ENCODE peak calls at places on chromosome 6, in ten cellular contexts. U, Q, J, W, T, F, E, X, V and I are unnamed samples. For H3K36me3, the result is how much of the 10 kb centered on the place peaks cover.

GRCh38 chr6:41519305-41519747 is 26.9 kb upstream of the FOXP4 start:
- DNase-seq in Q (no peak), T (peak), U (no peak), X (no peak), V (no peak), E (no peak), J (no peak), W (no peak), F (no peak), I (no peak)

GRCh38 chr6:134288538-134289203 is 29.2 kb downstream of the SGK1 start:
- DNase-seq in W (no peak), X (no peak), E (peak), V (peak), J (peak), F (no peak), Q (no peak), T (no peak), U (peak), I (no peak)

GRCh38 chr6:35787266-35788218 is 6.7 kb downstream of the CLPSL1 start:
- DNase-seq in V (no peak), Q (no peak), E (no peak), W (no peak), T (no peak), U (no peak), X (no peak), F (peak), J (no peak), I (no peak)

GRCh38 chr6:35370124-35370741 is 27.9 kb downstream of the PPARD start:
- DNase-seq in F (peak), Q (peak), V (peak), X (peak), U (peak), W (peak), T (peak), J (peak), E (peak), I (peak)

GRCh38 chr6:144259988-144260387 is 25.1 kb upstream of the UTRN start:
- DNase-seq in Q (no peak), U (no peak), E (no peak), W (no peak), J (no peak), F (no peak), T (no peak), X (no peak), V (no peak), I (no peak)

GRCh38 chr6:27728442-27728841 is 183.8 kb downstream of the OR2B2 start:
- DNase-seq in W (no peak), F (no peak), X (no peak), Q (no peak), E (no peak), U (no peak), J (no peak), T (no peak), V (no peak), I (no peak)

GRCh38 chr6:64505312-64505711 is 869.7 kb downstream of the PHF3 start:
- DNase-seq in F (no peak), E (no peak), Q (no peak), W (peak), V (no peak), X (peak), J (no peak), T (peak), U (no peak), I (no peak)

GRCh38 chr6:37499433-37500293 is at the start of gene CCDC167:
- DNase-seq in X (peak), F (peak), Q (peak), W (peak), U (peak), T (peak), J (peak), V (peak), E (peak), I (peak)

GRCh38 chr6:1821188-1822183 is 211.8 kb downstream of the FOXC1 start:
- DNase-seq in T (no peak), F (no peak), V (no peak), X (no peak), Q (no peak), E (no peak), J (peak), W (no peak), U (peak), I (no peak)

GRCh38 chr6:155387551-155387950 is 68.1 kb downstream of the NOX3 start:
- DNase-seq in V (no peak), Q (no peak), W (no peak), F (no peak), T (no peak), E (no peak), X (no peak), U (no peak), J (no peak), I (no peak)

GRCh38 chr6:84492246-84493135 is 265.0 kb upstream of the CEP162 start:
- DNase-seq in U (no peak), V (no peak), E (no peak), Q (no peak), T (no peak), F (no peak), J (peak), W (no peak), X (no peak), I (no peak)

GRCh38 chr6:48135352-48136084 is 24.5 kb upstream of the PTCHD4 start:
- DNase-seq in U (peak), X (no peak), F (no peak), T (no peak), J (peak), Q (no peak), E (no peak), W (no peak), V (peak), I (no peak)

GRCh38 chr6:36840471-36841461 is 1.5 kb upstream of the CPNE5 start:
- DNase-seq in J (no peak), W (no peak), F (no peak), E (no peak), X (peak), V (no peak), U (no peak), Q (peak), T (no peak), I (no peak)

GRCh38 chr6:42292002-42292735 is 74.5 kb upstream of the MRPS10 start:
- DNase-seq in Q (no peak), T (no peak), E (no peak), J (peak), U (peak), X (no peak), V (peak), W (no peak), F (no peak), I (no peak)

GRCh38 chr6:5152417-5152816 is 67.3 kb downstream of the PPP1R3G start:
- DNase-seq in J (no peak), E (no peak), U (no peak), Q (no peak), F (no peak), W (no peak), T (no peak), X (no peak), V (no peak), I (no peak)
- H3K4me3 ChIP-seq in J (no peak), E (no peak), U (no peak), Q (no peak), F (no peak), W (no peak), T (no peak), X (no peak), V (no peak), I (no peak)

GRCh38 chr6:145947108-145947507 is 17.1 kb downstream of the SHPRH start:
- DNase-seq in T (no peak), J (no peak), F (no peak), V (no peak), X (no peak), U (no peak), W (no peak), E (no peak), Q (no peak), I (no peak)
- H3K36me3 ChIP-seq in T (under half), J (under half), F (under half), V (under half), X (under half), U (under half), W (half or more), E (under half), Q (under half), I (under half)

DNA sequence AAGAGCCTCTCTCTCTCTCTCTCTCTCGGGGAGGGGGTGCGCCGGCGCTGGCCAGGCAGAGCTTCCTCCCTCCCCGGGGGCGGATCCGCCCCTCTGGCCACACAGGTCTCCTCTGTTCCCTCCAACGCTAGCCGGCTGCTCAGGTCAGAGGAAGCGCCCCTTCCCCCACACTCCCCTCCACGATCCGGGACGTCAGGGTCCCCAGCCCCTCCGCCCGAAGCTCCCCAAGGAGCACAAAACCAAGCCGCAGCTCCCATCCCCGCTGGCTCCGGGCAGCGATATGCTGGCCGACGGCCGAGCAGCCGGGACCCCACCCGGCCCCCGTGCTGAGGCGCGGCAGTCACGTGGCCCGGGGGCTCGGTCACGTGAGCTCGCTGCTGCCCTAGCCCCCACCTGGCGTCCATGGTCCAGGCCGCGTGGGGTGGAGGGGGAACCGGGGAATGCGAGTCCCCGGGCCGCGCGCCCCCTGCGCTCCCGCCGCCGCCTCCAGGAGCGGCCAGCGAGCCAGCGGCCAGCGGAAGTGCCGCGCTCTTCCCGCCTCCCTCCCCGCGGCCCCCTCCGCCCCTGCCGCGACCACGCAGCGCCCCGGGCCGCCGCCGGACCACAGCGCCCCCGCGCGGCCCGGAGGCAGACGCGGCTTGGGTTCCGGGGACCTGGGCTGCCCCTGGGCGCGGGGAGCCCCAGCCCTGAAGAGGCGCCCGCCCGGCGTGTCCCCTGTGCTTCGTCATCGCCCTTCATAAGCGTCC is at the start of gene SLC35B2:
- DNase-seq in V (peak), Q (peak), U (peak), X (peak), F (peak), T (peak), W (peak), J (peak), E (peak), I (no peak)
- TF ChIP-seq CTCF in V (no peak), Q (peak), U (peak), X (peak), F (peak), T (peak), W (peak), J (peak), E (peak), I (peak)

GRCh38 chr6:150615967-150616366 is 16.3 kb downstream of the PLEKHG1 start:
- DNase-seq in V (no peak), W (no peak), F (no peak), E (no peak), X (no peak), T (no peak), Q (no peak), J (no peak), U (no peak), I (no peak)

GRCh38 chr6:150616581-150616980 is 16.9 kb downstream of the PLEKHG1 start:
- DNase-seq in X (no peak), E (no peak), V (no peak), W (no peak), U (no peak), F (no peak), T (no peak), J (no peak), Q (no peak), I (no peak)

GRCh38 chr6:150617496-150618460 is 18.1 kb downstream of the PLEKHG1 start:
- DNase-seq in T (no peak), F (no peak), W (no peak), U (no peak), J (no peak), V (no peak), X (no peak), Q (no peak), E (no peak), I (no peak)

GRCh38 chr6:150620244-150620643 is 20.6 kb downstream of the PLEKHG1 start:
- DNase-seq in T (peak), V (no peak), X (no peak), J (no peak), F (no peak), W (no peak), E (no peak), U (no peak), Q (no peak), I (no peak)

GRCh38 chr6:150617062-150617461 is 17.4 kb downstream of the PLEKHG1 start:
- DNase-seq in J (no peak), U (no peak), V (no peak), T (no peak), F (no peak), Q (no peak), X (no peak), E (no peak), W (no peak), I (no peak)
- H3K4me3 ChIP-seq in J (no peak), U (no peak), V (no peak), T (no peak), F (no peak), Q (no peak), X (no peak), E (no peak), W (no peak), I (no peak)